ENCODE peak calls at places on chromosome 19, in four cellular contexts. A, Q, G and V are unnamed samples.

GRCh38 chr19:5801796-5802616 is 2.9 kb upstream of the NRTN start:
- DNase-seq in A (no peak), Q (peak; percentile 76), G (no peak), V (peak; percentile 12)

GRCh38 chr19:31255863-31256600 is 93.2 kb downstream of the TSHZ3 start:
- DNase-seq in G (no peak), A (no peak), Q (no peak), V (no peak)

GRCh38 chr19:18282021-18282787 is 782 bp upstream of the JUND start:
- DNase-seq in A (no peak), Q (no peak), G (no peak), V (no peak)

GRCh38 chr19:1744133-1744665 is 9.1 kb upstream of the ONECUT3 start:
- DNase-seq in G (no peak), Q (no peak), A (no peak), V (no peak)

GRCh38 chr19:1767464-1767933 is 14.2 kb downstream of the ONECUT3 start:
- DNase-seq in Q (peak; percentile 89), A (peak; percentile 71), G (no peak), V (no peak)

GRCh38 chr19:791605-792360 is 5.5 kb upstream of the PTBP1 start:
- DNase-seq in Q (peak; percentile 89), G (no peak), A (no peak), V (no peak)

GRCh38 chr19:7830823-7831222 is 805 bp downstream of the EVI5L start:
- DNase-seq in A (no peak), G (no peak), Q (no peak), V (no peak)

GRCh38 chr19:1361601-1362384 is 21.9 kb upstream of the NDUFS7 start:
- DNase-seq in G (no peak), Q (no peak), A (no peak), V (peak; percentile 78)

GRCh38 chr19:45955905-45956608 is 17.6 kb downstream of the NOVA2 start:
- DNase-seq in Q (no peak), G (no peak), A (no peak), V (peak; percentile 7)

GRCh38 chr19:17872251-17873001 is 681 bp downstream of the SLC5A5 start:
- DNase-seq in G (no peak), A (no peak), Q (no peak), V (no peak)

GRCh38 chr19:18194554-18195238 is 1.7 kb downstream of the MPV17L2 start:
- DNase-seq in Q (peak; percentile 86), G (no peak), A (no peak), V (peak; percentile 34)

GRCh38 chr19:13044160-13044853 is 49.0 kb downstream of the NFIX start:
- DNase-seq in Q (no peak), G (no peak), A (no peak), V (peak; percentile 62)

GRCh38 chr19:12769689-12770088 is 5.7 kb downstream of the HOOK2 start:
- DNase-seq in Q (peak; percentile 63), A (no peak), G (no peak), V (no peak)

GRCh38 chr19:22606212-22606553 is 27.9 kb upstream of the ZNF492 start:
- DNase-seq in G (no peak), A (no peak), Q (no peak), V (no peak)

GRCh38 chr19:46197314-46198070 is 32.0 kb upstream of the IGFL1 start:
- DNase-seq in G (no peak), Q (no peak), A (no peak), V (no peak)

GRCh38 chr19:23991170-23991569 is 76.5 kb downstream of the ZNF726 start:
- DNase-seq in Q (no peak), G (no peak), A (no peak), V (no peak)

GRCh38 chr19:19551862-19552192 is 13.8 kb downstream of the CILP2 start:
- DNase-seq in Q (no peak), G (no peak), A (no peak), V (peak; percentile 15)

GRCh38 chr19:623974-624373 is 9.4 kb downstream of the POLRMT start:
- DNase-seq in A (peak; percentile 75), Q (no peak), G (no peak), V (peak; percentile 82)

GRCh38 chr19:920051-920857 is 3.1 kb downstream of the KISS1R start:
- DNase-seq in Q (no peak), G (no peak), A (no peak), V (no peak)

GRCh38 chr19:5246554-5247155 is 94.0 kb downstream of the PTPRS start:
- DNase-seq in Q (no peak), A (no peak), G (no peak), V (no peak)

GRCh38 chr19:15466851-15467733 is 2.7 kb upstream of the RASAL3 start:
- DNase-seq in A (no peak), Q (no peak), G (peak; percentile 97), V (peak; percentile 43)

GRCh38 chr19:1854542-1855039 is 6.3 kb upstream of the REXO1 start:
- DNase-seq in Q (no peak), G (no peak), A (no peak), V (no peak)

GRCh38 chr19:29841559-29842367 is 30.0 kb downstream of the CCNE1 start:
- DNase-seq in Q (peak; percentile 35), G (no peak), A (peak; percentile 87), V (peak; percentile 57)

GRCh38 chr19:29841209-29841558 is 29.4 kb downstream of the CCNE1 start:
- DNase-seq in G (no peak), Q (no peak), A (no peak), V (no peak)

GRCh38 chr19:29843180-29844051 is 31.6 kb downstream of the CCNE1 start:
- DNase-seq in A (no peak), G (no peak), Q (peak; percentile 46), V (no peak)

GRCh38 chr19:29840066-29840950 is 28.5 kb downstream of the CCNE1 start:
- DNase-seq in Q (no peak), A (no peak), G (no peak), V (no peak)

GRCh38 chr19:29842471-29843179 is 30.8 kb downstream of the CCNE1 start:
- DNase-seq in Q (no peak), G (no peak), A (no peak), V (no peak)
- H3K4me3 ChIP-seq in Q (no peak overlapping the region), G (no peak overlapping the region), A (no peak overlapping the region), V (no peak overlapping the region)

DNA sequence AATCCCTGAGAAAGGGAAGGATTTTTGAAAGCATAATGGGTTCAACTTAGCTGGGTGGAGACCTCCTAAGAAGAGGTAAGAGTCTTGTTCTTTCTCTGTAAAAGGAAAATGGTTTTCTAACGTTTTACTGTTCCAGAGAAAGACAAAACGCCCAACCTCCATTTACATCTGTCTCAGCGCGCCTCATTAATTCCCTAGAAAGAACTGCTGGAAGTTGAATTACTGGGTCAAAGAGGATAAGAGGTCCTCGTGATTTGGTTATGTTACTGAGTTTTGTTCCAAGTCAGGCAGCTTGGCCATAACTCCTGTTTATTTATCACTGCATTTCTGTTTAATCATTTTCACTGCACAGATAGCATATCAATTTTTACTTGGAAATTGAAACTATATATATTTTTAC is 112.9 kb upstream of the PEG3 start:
- DNase-seq in A (no peak), G (no peak), Q (no peak), V (no peak)
- TF ChIP-seq RFX5 in A (no peak), G (no peak), Q (no peak), V (no peak)

GRCh38 chr19:56159009-56159501 is 16.8 kb upstream of the GALP start:
- DNase-seq in G (no peak), A (no peak), Q (peak; percentile 50), V (no peak)
- TF ChIP-seq ELK1 in G (no peak), A (no peak), Q (no peak), V (no peak)

GRCh38 chr19:11198769-11199469 is 1.6 kb upstream of the KANK2 start:
- DNase-seq in A (no peak), G (no peak), Q (no peak), V (no peak)

GRCh38 chr19:11195681-11196080 is 1.7 kb downstream of the KANK2 start:
- DNase-seq in Q (no peak), A (no peak), G (no peak), V (no peak)

GRCh38 chr19:11198175-11198534 is 810 bp upstream of the KANK2 start:
- DNase-seq in Q (no peak), A (no peak), G (no peak), V (no peak)

GRCh38 chr19:11196406-11197287 is 698 bp downstream of the KANK2 start:
- DNase-seq in G (no peak), Q (peak; percentile 73), A (peak; percentile 29), V (peak; percentile 28)

DNA sequence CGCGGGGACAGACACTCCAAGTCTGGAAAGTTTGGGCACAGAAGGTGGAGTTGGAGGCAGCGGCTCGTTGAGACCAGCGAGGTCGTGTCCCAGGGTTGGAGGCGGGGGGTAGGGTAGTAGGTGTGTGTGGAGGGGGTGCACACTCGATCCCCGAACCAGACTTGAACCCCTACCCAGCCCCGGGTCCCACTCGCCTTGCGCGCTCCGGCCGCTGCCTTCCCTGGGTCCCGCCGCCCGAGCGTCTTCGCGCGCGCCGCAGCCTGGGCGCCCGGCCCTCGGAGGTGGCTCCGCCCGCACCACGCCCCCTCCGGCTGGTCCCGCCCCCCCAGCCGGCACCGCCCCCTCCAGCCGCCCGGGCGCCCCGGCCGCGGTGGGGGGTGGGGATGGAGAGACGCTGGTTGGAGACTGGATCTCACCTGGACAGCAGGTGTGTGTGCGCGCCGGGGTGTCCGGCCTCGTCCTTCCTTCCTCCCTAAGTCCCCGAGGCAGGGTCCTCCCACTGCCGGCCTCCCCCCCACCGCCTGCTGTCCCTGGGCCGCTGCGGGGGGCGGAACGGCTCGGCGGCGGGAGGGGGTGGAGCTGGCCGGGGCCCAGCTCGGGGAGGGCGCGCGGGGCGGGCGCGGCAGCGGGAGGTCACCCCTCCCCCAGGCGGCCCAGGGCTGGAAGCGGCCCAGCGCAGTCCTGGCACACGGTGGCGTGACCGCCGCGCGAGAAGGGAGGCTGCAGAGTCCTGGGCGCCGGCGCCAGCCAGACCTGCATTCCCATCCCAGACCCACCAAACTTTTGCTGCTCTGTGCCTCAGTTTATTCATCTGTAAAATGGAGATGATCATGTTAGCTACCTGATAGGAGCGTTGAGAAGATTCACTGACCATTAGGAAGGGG is at the start of gene KANK2:
- DNase-seq in Q (peak; percentile 97), G (peak; percentile 13), A (peak; percentile 75), V (peak; percentile 55)
- H3K4me3 ChIP-seq in Q (peak within 1 kb of the TSS; percentile 70), G (peak within 1 kb of the TSS; percentile 97), A (peak within 1 kb of the TSS; percentile 66), V (peak within 1 kb of the TSS; percentile 99)

GRCh38 chr19:38898788-38899446 is 501 bp downstream of the SIRT2 start:
- DNase-seq in A (peak; percentile 54), Q (no peak), G (no peak), V (peak; percentile 19)
- TF ChIP-seq RFX5 in A (no peak), Q (no peak), G (no peak), V (no peak)